ENCODE peak calls at places on chromosomes 16 and 17, in ten cellular contexts. D, B, L, Y, H, U, E, W, V and C are unnamed samples.

GRCh38 chr16:88685156-88686061 is 898 bp downstream of the SNAI3 start:
- DNase-seq in B (peak; percentile 37), Y (peak; percentile 50), D (peak; percentile 46), H (peak; percentile 50), U (no peak), E (peak; percentile 48), L (peak; percentile 71), W (no peak), V (no peak), C (peak; percentile 65)

GRCh38 chr17:2634361-2634960 is 41.0 kb downstream of the PAFAH1B1 start:
- DNase-seq in Y (peak; percentile 39), B (peak; percentile 56), V (no peak), E (no peak), L (peak; percentile 4), U (no peak), W (peak; percentile 59), H (no peak), D (no peak), C (no peak)

GRCh38 chr17:65530158-65530984 is 31.1 kb downstream of the AXIN2 start:
- DNase-seq in L (no peak), W (no peak), B (no peak), V (no peak), E (no peak), H (no peak), U (no peak), Y (no peak), D (no peak), C (no peak)

GRCh38 chr17:77313831-77314230 is 173.1 kb downstream of the SEC14L1 start:
- DNase-seq in E (no peak), D (no peak), H (no peak), U (no peak), Y (no peak), V (no peak), W (no peak), L (no peak), B (no peak), C (no peak)

GRCh38 chr17:82019905-82020873 is 2.5 kb downstream of the CENPX start:
- DNase-seq in E (peak; percentile 26), U (no peak), D (peak; percentile 45), W (no peak), Y (peak; percentile 65), B (peak; percentile 72), V (no peak), H (peak; percentile 91), L (no peak), C (peak; percentile 86)

GRCh38 chr17:44672479-44673093 is 16.3 kb downstream of the MEIOC start:
- DNase-seq in H (no peak), U (no peak), V (no peak), L (peak; percentile 13), B (peak; percentile 42), W (no peak), Y (no peak), E (peak; percentile 59), D (no peak), C (peak; percentile 42)

GRCh38 chr17:78517421-78517820 is 59.8 kb downstream of the DNAH17 start:
- DNase-seq in W (no peak), V (no peak), U (no peak), D (no peak), L (no peak), E (peak; percentile 6), Y (no peak), H (no peak), B (no peak), C (no peak)

GRCh38 chr17:33521784-33522183 is 228.7 kb upstream of the ASIC2 start:
- DNase-seq in B (no peak), V (no peak), D (no peak), L (no peak), E (no peak), W (no peak), H (peak; percentile 75), U (no peak), Y (peak; percentile 49), C (peak; percentile 4)

GRCh38 chr17:690346-690745 is 24.3 kb downstream of the VPS53 start:
- DNase-seq in D (no peak), H (no peak), V (no peak), Y (no peak), W (no peak), L (no peak), B (no peak), E (no peak), U (no peak), C (no peak)

GRCh38 chr17:692116-692515 is 22.5 kb downstream of the VPS53 start:
- DNase-seq in U (peak; percentile 89), D (no peak), E (no peak), W (no peak), Y (no peak), V (no peak), L (peak; percentile 90), B (peak; percentile 47), H (no peak), C (no peak)

GRCh38 chr17:688100-688989 is 26.3 kb downstream of the VPS53 start:
- DNase-seq in W (no peak), Y (peak; percentile 63), H (peak; percentile 13), E (peak; percentile 48), B (peak; percentile 67), D (no peak), U (no peak), L (no peak), V (no peak), C (peak; percentile 2)

GRCh38 chr17:691423-691822 is 23.2 kb downstream of the VPS53 start:
- DNase-seq in D (no peak), V (no peak), B (peak; percentile 32), Y (no peak), E (no peak), L (peak; percentile 91), U (peak; percentile 59), H (no peak), W (no peak), C (no peak)

GRCh38 chr17:689556-690247 is 24.9 kb downstream of the VPS53 start:
- DNase-seq in D (no peak), E (no peak), W (no peak), U (no peak), Y (no peak), V (no peak), B (no peak), H (no peak), L (no peak), C (no peak)
- TF ChIP-seq CTCF in D (no peak), E (no peak), W (no peak), U (no peak), Y (no peak), V (no peak), B (no peak), H (no peak), L (no peak), C (no peak)

GRCh38 chr16:85546585-85547447 is 66.3 kb upstream of the GSE1 start:
- DNase-seq in V (no peak), W (no peak), L (no peak), H (no peak), E (no peak), U (no peak), D (no peak), B (no peak), Y (no peak), C (no peak)
- TF ChIP-seq CTCF in V (peak; percentile 25), W (peak; percentile 17), L (no peak), H (no peak), E (peak; percentile 27), U (no peak), D (no peak), B (peak; percentile 12), Y (no peak), C (no peak)

GRCh38 chr17:17269926-17270773 is 10.9 kb downstream of the COPS3 start:
- DNase-seq in V (no peak), L (no peak), U (no peak), Y (peak; percentile 26), H (peak; percentile 50), D (no peak), E (no peak), B (peak; percentile 46), W (no peak), C (peak; percentile 17)
- TF ChIP-seq CTCF in V (peak; percentile 29), L (peak; percentile 55), U (peak; percentile 34), Y (peak; percentile 13), H (peak; percentile 37), D (no peak), E (peak; percentile 23), B (peak; percentile 48), W (peak; percentile 55), C (peak; percentile 75)

GRCh38 chr17:30908717-30909420 is 2.8 kb upstream of the TEFM start:
- DNase-seq in L (no peak), U (no peak), E (no peak), D (no peak), W (no peak), V (no peak), B (no peak), H (no peak), Y (no peak), C (peak; percentile 52)

GRCh38 chr17:30917050-30917449 is 4.7 kb upstream of the ADAP2 start:
- DNase-seq in L (no peak), Y (no peak), U (no peak), H (no peak), D (no peak), W (no peak), V (no peak), E (no peak), B (no peak), C (no peak)

GRCh38 chr17:30915833-30916611 is 5.7 kb upstream of the ADAP2 start:
- DNase-seq in U (no peak), B (no peak), D (no peak), E (no peak), L (no peak), W (no peak), Y (no peak), H (no peak), V (no peak), C (no peak)

DNA sequence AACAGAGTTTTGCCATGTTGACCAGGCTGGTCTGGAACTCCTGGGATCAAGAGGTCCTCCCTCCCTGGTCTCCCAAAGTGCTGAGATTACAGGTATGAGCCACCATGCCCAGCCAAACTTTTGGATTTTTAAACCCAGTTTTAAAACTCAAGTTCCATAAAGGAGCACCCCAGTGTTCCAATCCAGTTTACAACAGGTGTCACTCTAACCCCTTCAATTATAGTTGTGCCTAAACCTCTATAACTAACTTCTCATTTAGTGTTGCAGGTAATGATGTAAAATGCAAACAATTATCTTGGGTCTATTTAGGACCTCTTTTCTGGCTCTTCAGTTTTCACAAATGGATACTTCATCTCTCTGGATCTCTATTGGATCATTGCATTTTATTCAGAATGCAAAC is 7.8 kb upstream of the ADAP2 start:
- DNase-seq in E (no peak), D (no peak), H (no peak), W (no peak), L (no peak), B (no peak), Y (no peak), V (no peak), U (no peak), C (no peak)
- TF ChIP-seq CTCF in E (no peak), D (no peak), H (no peak), W (no peak), L (no peak), B (peak; percentile 8), Y (no peak), V (no peak), U (no peak), C (peak; percentile 44)